ENCODE peak calls at places on chromosomes 13 and 19, in four cellular contexts. One of them, this sample, is unnamed.

GRCh38 chr19:800360-801029 is 3.2 kb downstream of the PTBP1 start:
- DNase-seq in GM12878: no peak
- DNase-seq in K562: no peak
- DNase-seq in HepG2: peak; percentile 70
- DNase-seq in this sample: no peak

GRCh38 chr13:48782429-48782840 is 128.7 kb downstream of the CYSLTR2 start:
- DNase-seq in HepG2: peak; percentile 15
- DNase-seq in K562: no peak
- DNase-seq in GM12878: no peak
- DNase-seq in this sample: no peak

GRCh38 chr19:41355802-41356201 is 2.1 kb upstream of the TGFB1 start:
- DNase-seq in K562: no peak
- DNase-seq in GM12878: no peak
- DNase-seq in HepG2: no peak
- DNase-seq in this sample: no peak

GRCh38 chr13:58165617-58166016 is 534.1 kb downstream of the PCDH17 start:
- DNase-seq in HepG2: no peak
- DNase-seq in GM12878: no peak
- DNase-seq in K562: no peak
- DNase-seq in this sample: no peak

GRCh38 chr13:113448545-113448884 is 4.8 kb downstream of the ADPRHL1 start:
- DNase-seq in K562: no peak
- DNase-seq in GM12878: no peak
- DNase-seq in HepG2: peak; percentile 29
- DNase-seq in this sample: no peak

GRCh38 chr19:44757057-44757734 is 8.7 kb downstream of the BCL3 start:
- DNase-seq in HepG2: no peak
- DNase-seq in K562: peak; percentile 69
- DNase-seq in GM12878: no peak
- DNase-seq in this sample: peak; percentile 36

GRCh38 chr13:91167706-91168459 is 179.6 kb upstream of the MIR17HG start:
- DNase-seq in HepG2: no peak
- DNase-seq in K562: no peak
- DNase-seq in GM12878: no peak
- DNase-seq in this sample: no peak

GRCh38 chr19:48450441-48450840 is 4.7 kb downstream of the GRWD1 start:
- DNase-seq in GM12878: no peak
- DNase-seq in K562: no peak
- DNase-seq in HepG2: no peak
- DNase-seq in this sample: no peak

GRCh38 chr19:15412832-15413231 is 6.0 kb downstream of the AKAP8L start:
- DNase-seq in HepG2: no peak
- DNase-seq in K562: no peak
- DNase-seq in GM12878: no peak
- DNase-seq in this sample: no peak

GRCh38 chr19:15449620-15450527 is at the start of gene WIZ:
- DNase-seq in K562: peak; percentile 94
- DNase-seq in HepG2: peak; percentile 35
- DNase-seq in GM12878: no peak
- DNase-seq in this sample: peak; percentile 80

GRCh38 chr13:30334663-30335386 is 27.5 kb upstream of the KATNAL1 start:
- DNase-seq in GM12878: no peak
- DNase-seq in HepG2: peak; percentile 80
- DNase-seq in K562: peak; percentile 37
- DNase-seq in this sample: peak; percentile 25

GRCh38 chr19:47186337-47187022 is 44.5 kb downstream of the BBC3 start:
- DNase-seq in GM12878: peak; percentile 89
- DNase-seq in K562: no peak
- DNase-seq in HepG2: no peak
- DNase-seq in this sample: no peak

GRCh38 chr13:111006508-111007031 is 91.7 kb upstream of the ANKRD10 start:
- DNase-seq in GM12878: no peak
- DNase-seq in K562: peak; percentile 17
- DNase-seq in HepG2: no peak
- DNase-seq in this sample: no peak

GRCh38 chr19:11418518-11419506 is at the start of gene RGL3:
- DNase-seq in GM12878: no peak
- DNase-seq in HepG2: no peak
- DNase-seq in K562: peak; percentile 69
- DNase-seq in this sample: peak; percentile 93

GRCh38 chr13:110700186-110700585 is 5.7 kb downstream of the CARS2 start:
- DNase-seq in HepG2: no peak
- DNase-seq in GM12878: no peak
- DNase-seq in K562: no peak
- DNase-seq in this sample: no peak

GRCh38 chr13:106450991-106451390 is 84.5 kb downstream of the EFNB2 start:
- DNase-seq in HepG2: no peak
- DNase-seq in GM12878: no peak
- DNase-seq in K562: no peak
- DNase-seq in this sample: no peak

GRCh38 chr13:33144358-33144784 is 128.1 kb downstream of the KL start:
- DNase-seq in HepG2: no peak
- DNase-seq in GM12878: peak; percentile 90
- DNase-seq in K562: no peak
- DNase-seq in this sample: no peak

GRCh38 chr19:3295581-3295980 is 70.8 kb upstream of the NFIC start:
- DNase-seq in K562: no peak
- DNase-seq in HepG2: no peak
- DNase-seq in GM12878: no peak
- DNase-seq in this sample: no peak

GRCh38 chr19:14117668-14118164 is at the start of gene PRKACA:
- DNase-seq in K562: peak; percentile 98
- DNase-seq in GM12878: peak; percentile 91
- DNase-seq in HepG2: peak; percentile 94
- DNase-seq in this sample: peak; percentile 99

GRCh38 chr13:95585867-95586266 is 33.3 kb downstream of the CLDN10 start:
- DNase-seq in GM12878: no peak
- DNase-seq in K562: no peak
- DNase-seq in HepG2: no peak
- DNase-seq in this sample: no peak

GRCh38 chr19:56905616-56906015 is 65.1 kb upstream of the PEG3 start:
- DNase-seq in K562: no peak
- DNase-seq in GM12878: no peak
- DNase-seq in HepG2: no peak
- DNase-seq in this sample: no peak

GRCh38 chr19:44694184-44694579 is 4.8 kb upstream of the CEACAM16 start:
- DNase-seq in HepG2: no peak
- DNase-seq in GM12878: no peak
- DNase-seq in K562: peak; percentile 42
- DNase-seq in this sample: no peak

GRCh38 chr19:38196245-38196837 is 27.7 kb downstream of the DPF1 start:
- DNase-seq in HepG2: no peak
- DNase-seq in GM12878: no peak
- DNase-seq in K562: no peak
- DNase-seq in this sample: no peak

GRCh38 chr19:52297601-52298358 is 811 bp downstream of the ZNF480 start:
- DNase-seq in GM12878: no peak
- DNase-seq in HepG2: no peak
- DNase-seq in K562: no peak
- DNase-seq in this sample: no peak

GRCh38 chr13:50584856-50585580 is 258.5 kb downstream of the DLEU7 start:
- DNase-seq in HepG2: no peak
- DNase-seq in GM12878: no peak
- DNase-seq in K562: no peak
- DNase-seq in this sample: no peak
- TF ChIP-seq ETV6 in HepG2: no peak
- TF ChIP-seq ETV6 in GM12878: no peak
- TF ChIP-seq ETV6 in K562: no peak
- TF ChIP-seq ETV6 in this sample: no peak

GRCh38 chr19:35559281-35559659 is 4.2 kb downstream of the ATP4A start:
- DNase-seq in HepG2: no peak
- DNase-seq in GM12878: peak; percentile 46
- DNase-seq in K562: no peak
- DNase-seq in this sample: no peak

GRCh38 chr19:35556846-35557538 is 6.5 kb downstream of the ATP4A start:
- DNase-seq in HepG2: no peak
- DNase-seq in K562: no peak
- DNase-seq in GM12878: no peak
- DNase-seq in this sample: no peak

GRCh38 chr19:35556025-35556590 is 7.3 kb downstream of the ATP4A start:
- DNase-seq in HepG2: no peak
- DNase-seq in K562: no peak
- DNase-seq in GM12878: no peak
- DNase-seq in this sample: no peak

GRCh38 chr19:35558400-35559280 is 4.8 kb downstream of the ATP4A start:
- DNase-seq in GM12878: no peak
- DNase-seq in HepG2: no peak
- DNase-seq in K562: no peak
- DNase-seq in this sample: no peak

GRCh38 chr19:35557539-35558399 is 5.7 kb downstream of the ATP4A start:
- DNase-seq in K562: peak; percentile 94
- DNase-seq in GM12878: no peak
- DNase-seq in HepG2: no peak
- DNase-seq in this sample: peak; percentile 100
- TF ChIP-seq ETV6 in K562: no peak
- TF ChIP-seq ETV6 in GM12878: no peak
- TF ChIP-seq ETV6 in HepG2: no peak
- TF ChIP-seq ETV6 in this sample: no peak

GRCh38 chr19:53989600-53990533 is 1.6 kb upstream of the CACNG6 start:
- DNase-seq in K562: no peak
- DNase-seq in HepG2: no peak
- DNase-seq in GM12878: no peak
- DNase-seq in this sample: no peak

GRCh38 chr19:53992211-53992610 is 774 bp downstream of the CACNG6 start:
- DNase-seq in HepG2: no peak
- DNase-seq in K562: no peak
- DNase-seq in GM12878: no peak
- DNase-seq in this sample: no peak

GRCh38 chr19:53993448-53993847 is 2.0 kb downstream of the CACNG6 start:
- DNase-seq in GM12878: no peak
- DNase-seq in K562: no peak
- DNase-seq in HepG2: no peak
- DNase-seq in this sample: no peak

GRCh38 chr19:53992815-53993214 is 1.4 kb downstream of the CACNG6 start:
- DNase-seq in HepG2: no peak
- DNase-seq in GM12878: no peak
- DNase-seq in K562: no peak
- DNase-seq in this sample: no peak

DNA sequence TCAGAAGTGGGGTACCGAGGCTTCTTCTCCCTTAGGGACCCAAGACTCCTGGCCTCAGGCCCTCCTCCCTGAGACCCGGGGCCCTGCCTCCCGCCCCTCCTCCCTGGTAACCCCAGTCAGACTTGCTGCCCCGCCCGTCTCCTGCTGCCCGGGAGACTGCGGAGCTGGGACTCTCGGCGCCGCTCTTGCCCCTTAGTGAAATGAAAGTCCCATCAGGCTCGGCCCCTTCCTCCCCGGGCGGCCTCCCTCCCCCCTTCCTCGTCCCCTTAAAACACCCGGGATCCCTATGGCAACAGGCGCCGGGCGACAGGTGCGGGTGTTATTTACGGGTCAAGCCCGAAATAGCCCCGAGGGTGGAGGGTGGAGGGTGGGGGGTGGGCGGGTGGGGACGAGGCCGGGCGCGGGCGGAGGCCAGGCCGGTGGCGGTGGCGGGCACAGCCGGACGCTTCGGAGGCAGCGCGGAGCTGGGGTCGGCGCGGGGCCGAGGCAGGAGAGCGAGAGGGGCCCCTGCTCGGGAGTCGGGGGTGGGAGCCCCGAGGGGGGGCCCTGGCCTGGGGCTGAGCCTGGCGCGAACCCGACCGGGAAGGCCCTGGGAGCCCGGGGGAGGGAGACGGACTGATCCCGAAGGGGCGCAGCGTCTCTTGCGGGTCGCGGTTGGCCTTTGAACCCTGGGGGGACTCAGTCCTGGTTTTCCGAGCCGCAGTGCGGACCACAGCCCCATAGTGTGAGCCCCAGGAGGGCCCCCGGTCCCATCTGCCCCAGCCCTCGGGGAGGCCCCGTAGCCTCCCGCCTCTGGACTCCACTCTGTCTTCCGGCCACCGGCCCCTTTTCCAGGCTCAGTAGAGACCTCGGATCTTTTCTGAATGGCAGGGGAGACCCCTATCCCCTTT is at the start of gene CACNG6:
- DNase-seq in K562: peak; percentile 20
- DNase-seq in HepG2: no peak
- DNase-seq in GM12878: no peak
- DNase-seq in this sample: peak; percentile 69
- TF ChIP-seq ETV6 in K562: no peak
- TF ChIP-seq ETV6 in HepG2: no peak
- TF ChIP-seq ETV6 in GM12878: no peak
- TF ChIP-seq ETV6 in this sample: no peak

GRCh38 chr13:97600438-97601080 is 166.6 kb downstream of the RAP2A start:
- DNase-seq in HepG2: peak; percentile 4
- DNase-seq in GM12878: no peak
- DNase-seq in K562: no peak
- DNase-seq in this sample: no peak
- TF ChIP-seq ETV6 in HepG2: no peak
- TF ChIP-seq ETV6 in GM12878: no peak
- TF ChIP-seq ETV6 in K562: no peak
- TF ChIP-seq ETV6 in this sample: no peak

GRCh38 chr13:28679628-28680027 is 20.7 kb downstream of the POMP start:
- DNase-seq in HepG2: peak; percentile 9
- DNase-seq in K562: no peak
- DNase-seq in GM12878: no peak
- DNase-seq in this sample: no peak
- TF ChIP-seq ETV6 in HepG2: no peak
- TF ChIP-seq ETV6 in K562: no peak
- TF ChIP-seq ETV6 in GM12878: no peak
- TF ChIP-seq ETV6 in this sample: no peak

GRCh38 chr19:49570997-49571676 is 9.2 kb downstream of the NOSIP start:
- DNase-seq in HepG2: peak; percentile 76
- DNase-seq in GM12878: no peak
- DNase-seq in K562: no peak
- DNase-seq in this sample: no peak

GRCh38 chr19:49565261-49565660 is 15.1 kb downstream of the NOSIP start:
- DNase-seq in GM12878: no peak
- DNase-seq in K562: no peak
- DNase-seq in HepG2: no peak
- DNase-seq in this sample: no peak

GRCh38 chr19:49566302-49566701 is 14.1 kb downstream of the NOSIP start:
- DNase-seq in HepG2: no peak
- DNase-seq in K562: no peak
- DNase-seq in GM12878: no peak
- DNase-seq in this sample: no peak

GRCh38 chr19:49570138-49570856 is 10.1 kb downstream of the NOSIP start:
- DNase-seq in GM12878: no peak
- DNase-seq in K562: peak; percentile 81
- DNase-seq in HepG2: peak; percentile 88
- DNase-seq in this sample: peak; percentile 62

GRCh38 chr19:49567722-49568454 is 12.5 kb downstream of the NOSIP start:
- DNase-seq in K562: peak; percentile 36
- DNase-seq in HepG2: no peak
- DNase-seq in GM12878: no peak
- DNase-seq in this sample: no peak
- TF ChIP-seq ETV6 in K562: no peak
- TF ChIP-seq ETV6 in HepG2: no peak
- TF ChIP-seq ETV6 in GM12878: no peak
- TF ChIP-seq ETV6 in this sample: no peak

This sample was measured in WTC11.